ENCODE peak calls at places on chromosomes 3 and 15, in seven cellular contexts. S is uterus, O is psoas muscle, D is foreskin fibroblast, K is neural progenitor cell, H is GM13977, J is AG09309. Q is an unnamed sample.
A peak's percentile ranks its signal among the peaks of the same experiment; 100 is the strongest.

GRCh38 chr15:44727462-44728231 is 8.7 kb upstream of the TRIM69 start:
- DNase-seq in S (no peak), O (no peak), D (no peak), K (no peak), H (no peak), J (no peak), Q (no peak)

GRCh38 chr3:124620600-124621063 is 109.6 kb upstream of the UMPS start:
- DNase-seq in S (no peak), O (no peak), D (no peak), K (no peak), H (peak; percentile 17), J (no peak), Q (no peak)

GRCh38 chr3:53949541-53949940 is 57.9 kb upstream of the SELENOK start:
- DNase-seq in S (no peak), O (no peak), D (no peak), K (no peak), H (no peak), J (no peak), Q (no peak)

GRCh38 chr3:99760602-99761001 is 57.1 kb upstream of the CMSS1 start:
- DNase-seq in S (peak; percentile 35), O (no peak), D (no peak), K (no peak), H (no peak), J (no peak), Q (no peak)

GRCh38 chr3:131328739-131329138 is 52.8 kb upstream of the NUDT16 start:
- DNase-seq in S (no peak), O (no peak), D (no peak), K (no peak), H (no peak), J (no peak), Q (no peak)

GRCh38 chr15:90481023-90481422 is 48.7 kb upstream of the CRTC3 start:
- DNase-seq in S (no peak), O (no peak), D (no peak), K (no peak), H (no peak), J (no peak), Q (no peak)

GRCh38 chr3:23926736-23927135 is 9.8 kb downstream of the RPL15 start:
- DNase-seq in S (no peak), O (no peak), D (no peak), K (no peak), H (no peak), J (no peak), Q (no peak)

GRCh38 chr15:26157081-26157480 is 294.0 kb upstream of the ATP10A start:
- DNase-seq in S (no peak), O (no peak), D (no peak), K (peak; percentile 46), H (no peak), J (no peak), Q (no peak)

GRCh38 chr15:63338170-63338569 is 43.5 kb downstream of the CA12 start:
- DNase-seq in S (no peak), O (no peak), D (peak; percentile 72), K (no peak), H (no peak), J (peak; percentile 53), Q (no peak)

GRCh38 chr3:170738756-170739155 is 131.2 kb downstream of the RPL22L1 start:
- DNase-seq in S (no peak), O (no peak), D (no peak), K (no peak), H (no peak), J (no peak), Q (no peak)

GRCh38 chr3:129625071-129625874 is 18.8 kb upstream of the PLXND1 start:
- DNase-seq in S (peak; percentile 32), O (peak; percentile 58), D (no peak), K (no peak), H (peak; percentile 21), J (no peak), Q (no peak)

GRCh38 chr3:169288548-169288947 is 375.0 kb downstream of the MECOM start:
- DNase-seq in S (no peak), O (no peak), D (no peak), K (no peak), H (no peak), J (no peak), Q (no peak)

GRCh38 chr15:50182233-50183013 is 427 bp downstream of the SLC27A2 start:
- DNase-seq in S (no peak), O (peak; percentile 45), D (peak; percentile 7), K (peak; percentile 61), H (peak; percentile 75), J (no peak), Q (no peak)

GRCh38 chr15:61827131-61827530 is 233.1 kb downstream of the VPS13C start:
- DNase-seq in S (no peak), O (no peak), D (no peak), K (no peak), H (no peak), J (no peak), Q (no peak)

GRCh38 chr15:78079296-78080087 is 2.0 kb upstream of the TBC1D2B start:
- DNase-seq in S (no peak), O (no peak), D (no peak), K (no peak), H (no peak), J (no peak), Q (no peak)

GRCh38 chr15:78077053-78077859 is at the start of gene TBC1D2B:
- DNase-seq in S (peak; percentile 69), O (peak; percentile 83), D (no peak), K (peak; percentile 90), H (peak; percentile 84), J (no peak), Q (no peak)

GRCh38 chr15:78075490-78076230 is 1.9 kb downstream of the TBC1D2B start:
- DNase-seq in S (peak; percentile 52), O (no peak), D (peak; percentile 88), K (peak; percentile 65), H (no peak), J (no peak), Q (peak; percentile 85)

GRCh38 chr15:78077860-78078187 is 313 bp upstream of the TBC1D2B start:
- DNase-seq in S (no peak), O (no peak), D (no peak), K (no peak), H (no peak), J (no peak), Q (no peak)

GRCh38 chr15:78076231-78077052 is 1.1 kb downstream of the TBC1D2B start:
- DNase-seq in S (no peak), O (no peak), D (no peak), K (peak; percentile 61), H (no peak), J (no peak), Q (no peak)
- TF ChIP-seq CTCF in S (no peak), O (no peak), D (peak; percentile 27), K (peak; percentile 32), H (no peak), J (peak; percentile 35), Q (peak; percentile 25)

GRCh38 chr3:182258538-182259177 is 534.6 kb upstream of the ATP11B start:
- DNase-seq in S (no peak), O (no peak), D (no peak), K (peak; percentile 66), H (peak; percentile 39), J (no peak), Q (no peak)
- TF ChIP-seq CTCF in S (no peak), O (peak; percentile 41), D (no peak), K (peak; percentile 88), H (peak; percentile 55), J (no peak), Q (peak; percentile 37)

GRCh38 chr3:10935028-10935427 is 57.5 kb upstream of the SLC6A1 start:
- DNase-seq in S (no peak), O (no peak), D (no peak), K (no peak), H (no peak), J (no peak), Q (no peak)

GRCh38 chr3:10933470-10933957 is 59.0 kb upstream of the SLC6A1 start:
- DNase-seq in S (no peak), O (no peak), D (no peak), K (no peak), H (no peak), J (no peak), Q (no peak)

GRCh38 chr3:10933021-10933420 is 59.5 kb upstream of the SLC6A1 start:
- DNase-seq in S (no peak), O (no peak), D (no peak), K (no peak), H (no peak), J (no peak), Q (no peak)

GRCh38 chr3:10932596-10932995 is 60.0 kb upstream of the SLC6A1 start:
- DNase-seq in S (no peak), O (no peak), D (no peak), K (no peak), H (no peak), J (no peak), Q (no peak)

DNA sequence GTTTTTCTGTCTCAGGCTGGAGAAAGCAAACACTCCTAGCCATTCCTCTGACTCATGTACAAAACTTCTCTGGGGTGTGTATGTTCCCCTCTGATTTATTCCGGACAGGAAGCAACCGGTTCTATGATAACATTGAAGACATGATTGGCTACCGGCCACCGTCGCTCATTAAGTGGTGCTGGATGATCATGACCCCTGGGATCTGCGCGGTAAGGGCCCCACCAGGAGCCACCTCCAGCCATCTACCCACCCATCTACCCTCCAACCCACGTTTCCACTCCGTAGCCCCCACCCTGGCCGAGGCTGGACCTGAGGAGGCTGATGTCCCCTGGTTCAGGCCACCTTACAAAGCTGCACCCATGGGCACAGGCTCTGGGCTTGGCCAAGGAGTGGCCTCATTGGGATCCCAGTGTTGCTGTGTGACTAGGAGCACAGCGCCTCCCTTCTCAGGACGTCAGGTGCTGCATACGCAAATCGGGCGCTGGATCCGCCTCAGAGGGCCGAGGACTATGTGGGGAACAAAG is 58.5 kb upstream of the SLC6A1 start:
- DNase-seq in S (no peak), O (no peak), D (peak; percentile 9), K (no peak), H (no peak), J (no peak), Q (peak; percentile 34)
- TF ChIP-seq CTCF in S (no peak), O (no peak), D (no peak), K (no peak), H (no peak), J (no peak), Q (no peak)

GRCh38 chr3:66693461-66693912 is 192.7 kb upstream of the LRIG1 start:
- DNase-seq in S (peak; percentile 31), O (peak; percentile 68), D (peak; percentile 16), K (no peak), H (no peak), J (no peak), Q (peak; percentile 9)
- TF ChIP-seq CTCF in S (no peak), O (no peak), D (no peak), K (no peak), H (no peak), J (no peak), Q (no peak)